ENCODE peak calls at places on chromosomes 3 and 15, in ten cellular contexts. W, L, I, R, Z, K, E, A, M and O are unnamed samples.

GRCh38 chr15:58466566-58466965 is 34.8 kb downstream of the LIPC start:
- DNase-seq in L (no peak), A (no peak), K (no peak), Z (no peak), E (no peak), R (no peak), I (no peak), M (no peak), W (no peak), O (no peak)

GRCh38 chr3:174397848-174398247 is 461.3 kb upstream of the NAALADL2 start:
- DNase-seq in W (peak), E (no peak), Z (peak), L (no peak), R (no peak), A (no peak), I (no peak), M (peak), K (peak), O (peak)

GRCh38 chr15:87740655-87741344 is 515.7 kb downstream of the NTRK3 start:
- DNase-seq in A (no peak), R (no peak), W (no peak), E (no peak), K (no peak), Z (no peak), L (no peak), M (no peak), I (no peak), O (no peak)

GRCh38 chr3:89262561-89262960 is 155.1 kb downstream of the EPHA3 start:
- DNase-seq in E (no peak), K (no peak), M (no peak), L (no peak), A (no peak), W (no peak), I (no peak), R (no peak), Z (no peak), O (no peak)

GRCh38 chr3:194481525-194482195 is 5.1 kb downstream of the ATP13A3 start:
- DNase-seq in A (no peak), W (no peak), K (no peak), M (no peak), R (no peak), L (no peak), E (no peak), I (no peak), Z (no peak), O (no peak)

GRCh38 chr3:31622636-31623288 is 90.0 kb downstream of the STT3B start:
- DNase-seq in M (no peak), E (no peak), K (no peak), Z (no peak), A (no peak), I (no peak), L (no peak), R (no peak), W (no peak), O (peak)

GRCh38 chr15:33789141-33789540 is 179.2 kb upstream of the CHRM5 start:
- DNase-seq in W (peak), K (no peak), E (no peak), R (peak), A (no peak), M (no peak), I (no peak), Z (peak), L (no peak), O (no peak)

GRCh38 chr15:64851503-64851840 is 9.8 kb downstream of the PLEKHO2 start:
- DNase-seq in E (no peak), I (no peak), Z (peak), A (no peak), W (peak), R (no peak), M (no peak), K (no peak), L (no peak), O (no peak)

GRCh38 chr3:113628316-113628715 is 68.1 kb downstream of the USF3 start:
- DNase-seq in K (no peak), L (no peak), M (no peak), E (no peak), Z (no peak), W (no peak), I (no peak), R (no peak), A (no peak), O (no peak)

GRCh38 chr3:15647629-15648167 is 46.2 kb downstream of the BTD start:
- DNase-seq in M (peak), I (no peak), Z (peak), K (no peak), L (peak), A (no peak), R (peak), E (no peak), W (peak), O (peak)

GRCh38 chr15:31364301-31365031 is 37.8 kb downstream of the KLF13 start:
- DNase-seq in L (no peak), M (no peak), E (no peak), Z (no peak), W (no peak), K (peak), I (no peak), A (no peak), R (no peak), O (no peak)

GRCh38 chr3:111541911-111542483 is at the start of gene CD96:
- DNase-seq in A (no peak), E (no peak), I (no peak), M (no peak), K (no peak), W (peak), Z (no peak), L (peak), R (no peak), O (peak)

DNA sequence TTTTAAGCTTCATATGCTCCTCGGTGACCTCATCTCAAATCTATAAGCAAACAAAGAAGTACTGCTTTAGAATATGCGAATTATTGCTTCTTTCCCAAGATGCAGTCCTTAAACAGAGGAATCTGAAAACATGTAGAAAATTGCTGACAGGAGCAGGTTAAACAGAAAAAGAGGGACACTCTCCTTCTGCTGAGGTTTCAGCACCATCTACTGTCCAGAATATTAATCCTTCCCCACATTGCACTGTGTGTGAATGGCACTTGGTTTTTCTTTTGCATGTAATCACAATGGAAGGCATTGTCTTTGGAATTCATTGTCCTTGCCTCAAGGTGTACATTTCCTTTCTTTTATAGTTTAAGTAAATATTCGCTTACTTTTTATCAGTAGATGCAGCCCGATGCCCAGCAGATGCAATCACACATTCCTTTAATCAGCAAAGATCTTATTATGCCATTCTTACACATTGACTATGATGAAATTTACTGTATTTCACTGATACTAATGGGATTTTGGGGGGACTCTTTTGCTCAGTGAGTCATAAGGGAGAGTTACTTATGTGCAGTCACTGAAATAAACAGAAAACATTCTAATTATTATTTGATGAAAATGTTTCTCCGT is 94.6 kb downstream of the IL5RA start:
- DNase-seq in M (peak), I (no peak), W (peak), Z (peak), L (peak), K (peak), E (no peak), A (no peak), R (no peak), O (peak)
- TF ChIP-seq CTCF in M (peak), I (peak), W (no peak), Z (peak), L (peak), K (peak), E (peak), A (peak), R (peak), O (peak)

DNA sequence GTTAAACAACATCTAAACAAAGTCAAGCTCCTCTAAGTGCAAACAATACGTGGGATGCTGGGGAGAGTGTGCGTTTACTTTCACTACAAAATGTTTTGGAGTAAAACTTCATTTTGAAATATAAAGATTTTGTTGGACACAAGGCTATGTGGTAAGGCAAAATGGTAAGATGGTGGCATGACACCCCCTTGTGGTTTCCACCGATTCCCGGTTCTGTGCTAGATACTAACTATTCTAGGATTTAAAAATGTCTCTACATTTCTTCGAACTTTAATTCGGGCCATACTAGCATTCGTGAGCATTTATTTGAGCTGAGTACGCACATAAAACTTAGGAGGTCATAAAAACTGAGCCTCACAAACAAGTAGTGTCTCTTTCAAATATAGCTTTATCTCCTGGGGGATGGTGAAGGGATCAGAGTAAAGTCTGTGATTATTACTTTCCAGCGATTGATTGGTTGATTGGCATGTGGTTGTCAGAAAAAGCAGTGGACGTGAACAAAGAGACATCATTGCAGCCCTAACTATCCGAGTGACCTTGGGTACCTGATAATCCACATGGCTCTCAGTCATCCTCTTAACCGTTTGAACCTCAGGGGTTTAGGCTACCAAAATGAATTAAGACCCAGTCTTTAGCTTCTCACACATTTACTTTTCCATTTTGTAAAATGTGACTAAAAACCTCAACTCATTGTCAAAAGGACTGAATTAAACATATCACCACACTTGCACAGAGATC is 1.1 kb upstream of the ZNF639 start:
- DNase-seq in I (no peak), M (peak), L (peak), A (peak), W (peak), K (peak), Z (peak), E (no peak), R (no peak), O (peak)
- H3K4me3 ChIP-seq in I (peak), M (peak), L (peak), A (peak), W (peak), K (no peak), Z (peak), E (peak), R (peak), O (peak)

DNA sequence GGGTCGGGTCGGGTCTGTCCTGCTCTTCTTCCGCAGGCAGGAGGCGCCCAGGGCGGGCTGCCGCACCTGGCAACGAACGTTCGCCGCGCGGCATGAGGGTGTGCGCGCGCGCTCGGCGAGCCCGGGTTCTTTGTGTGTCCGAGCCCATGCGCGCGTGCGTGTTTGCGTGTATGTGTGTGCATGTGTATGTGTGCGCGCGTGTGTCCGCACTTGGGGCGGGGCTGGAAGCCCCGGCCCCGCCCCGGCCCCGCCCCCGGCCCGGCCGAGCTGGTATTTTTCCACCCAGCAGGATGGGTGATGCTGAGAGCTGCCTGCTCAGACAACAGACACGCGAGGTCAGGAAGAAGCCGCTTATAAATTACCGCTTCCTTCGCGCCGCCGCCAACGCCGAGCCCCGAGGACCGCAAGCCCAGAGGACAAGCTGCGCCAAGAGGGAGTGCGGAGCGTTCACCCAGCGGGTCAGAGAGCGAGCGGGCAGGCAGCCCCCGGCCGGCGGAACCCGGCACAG is at the start of gene SLC6A6:
- DNase-seq in W (peak), R (peak), Z (peak), E (peak), L (peak), K (peak), M (peak), I (peak), A (peak), O (peak)
- TF ChIP-seq CTCF in W (peak), R (peak), Z (peak), E (peak), L (peak), K (peak), M (peak), I (peak), A (peak), O (peak)

GRCh38 chr15:70140543-70141375 is 43.0 kb upstream of the TLE3 start:
- DNase-seq in M (peak), L (no peak), R (no peak), W (peak), E (no peak), A (no peak), K (no peak), Z (peak), I (peak), O (peak)
- H3K4me3 ChIP-seq in M (no peak), L (no peak), R (no peak), W (no peak), E (no peak), A (no peak), K (no peak), Z (peak), I (peak), O (no peak)

DNA sequence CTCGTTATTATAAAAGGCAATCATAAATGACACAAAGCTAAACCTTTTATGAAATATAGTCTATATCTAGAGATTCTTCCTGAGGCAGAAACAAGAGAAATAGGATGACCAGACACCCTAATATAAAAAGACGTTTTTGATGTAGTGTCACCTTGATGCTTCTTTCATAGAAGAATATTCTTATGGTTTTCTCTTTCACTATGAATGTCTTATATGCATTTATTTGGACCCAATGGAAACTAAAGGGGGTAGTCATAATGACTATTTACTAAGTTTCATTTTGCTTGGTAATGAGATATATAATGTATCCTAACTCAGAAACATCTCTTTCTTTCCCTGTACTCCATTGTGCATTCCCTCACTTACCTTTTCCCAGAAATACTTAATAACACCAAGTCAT is 393.9 kb downstream of the RAP2B start:
- DNase-seq in A (no peak), I (no peak), L (no peak), W (no peak), E (no peak), K (no peak), R (no peak), M (no peak), Z (no peak), O (no peak)
- TF ChIP-seq CTCF in A (no peak), I (no peak), L (no peak), W (no peak), E (no peak), K (no peak), R (no peak), M (no peak), Z (no peak), O (no peak)

DNA sequence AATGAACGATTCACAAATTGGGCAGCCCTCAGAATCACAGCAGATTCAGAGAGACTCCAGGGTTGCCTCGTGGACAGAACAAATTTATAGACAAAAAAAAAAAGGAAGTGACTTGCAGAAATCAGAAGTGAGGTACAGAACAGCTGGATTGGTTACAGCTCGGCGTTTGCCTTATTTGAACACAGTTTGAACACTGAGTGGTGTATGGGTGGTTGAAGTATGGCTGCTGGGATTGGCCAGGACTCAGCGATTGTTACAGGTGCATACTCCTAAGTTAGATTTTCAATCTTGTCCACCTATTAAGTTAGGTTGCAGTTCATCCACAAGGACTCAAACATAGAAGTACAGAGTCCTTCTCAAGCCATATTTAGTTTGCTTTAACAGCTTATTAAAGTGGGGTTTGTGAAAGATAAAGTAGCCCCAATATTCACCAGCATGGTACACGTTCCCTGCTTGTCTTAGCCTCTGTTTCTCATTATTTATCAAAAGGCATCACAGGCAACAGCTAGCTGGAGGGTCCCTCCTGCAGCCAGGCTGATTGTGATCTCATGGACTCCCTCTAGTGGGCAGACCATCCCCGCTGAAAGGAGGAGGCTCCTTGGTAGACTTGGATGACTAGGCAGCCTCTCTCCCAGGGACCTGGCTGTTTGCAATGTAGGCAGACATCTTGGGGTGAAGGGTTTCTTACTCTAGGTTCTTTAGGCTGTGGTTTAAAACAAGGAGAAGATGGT is 17.6 kb upstream of the ALDH1L1 start:
- DNase-seq in W (peak), I (peak), K (peak), A (peak), R (no peak), E (no peak), M (peak), L (peak), Z (peak), O (peak)
- H3K4me3 ChIP-seq in W (no peak), I (no peak), K (no peak), A (no peak), R (no peak), E (no peak), M (no peak), L (no peak), Z (no peak), O (no peak)

GRCh38 chr3:44915702-44916438 is 41.5 kb downstream of the TGM4 start:
- DNase-seq in L (no peak), A (no peak), Z (peak), M (no peak), E (no peak), K (no peak), R (no peak), I (no peak), W (peak), O (no peak)

GRCh38 chr3:44918087-44918486 is 43.7 kb downstream of the TGM4 start:
- DNase-seq in L (no peak), K (no peak), A (no peak), M (no peak), W (no peak), R (no peak), I (no peak), E (no peak), Z (no peak), O (no peak)

GRCh38 chr3:44913868-44914468 is 39.6 kb downstream of the TGM4 start:
- DNase-seq in R (no peak), L (peak), Z (peak), I (peak), E (no peak), M (peak), A (peak), W (peak), K (peak), O (peak)

GRCh38 chr3:44918581-44918980 is 44.2 kb downstream of the TGM4 start:
- DNase-seq in A (no peak), M (no peak), K (no peak), Z (no peak), I (no peak), L (no peak), R (no peak), E (no peak), W (no peak), O (no peak)

GRCh38 chr3:44914936-44915335 is 40.5 kb downstream of the TGM4 start:
- DNase-seq in W (peak), L (no peak), E (no peak), I (no peak), R (no peak), Z (no peak), A (no peak), K (peak), M (no peak), O (no peak)
- TF ChIP-seq CTCF in W (peak), L (peak), E (peak), I (peak), R (peak), Z (no peak), A (no peak), K (peak), M (peak), O (no peak)

DNA sequence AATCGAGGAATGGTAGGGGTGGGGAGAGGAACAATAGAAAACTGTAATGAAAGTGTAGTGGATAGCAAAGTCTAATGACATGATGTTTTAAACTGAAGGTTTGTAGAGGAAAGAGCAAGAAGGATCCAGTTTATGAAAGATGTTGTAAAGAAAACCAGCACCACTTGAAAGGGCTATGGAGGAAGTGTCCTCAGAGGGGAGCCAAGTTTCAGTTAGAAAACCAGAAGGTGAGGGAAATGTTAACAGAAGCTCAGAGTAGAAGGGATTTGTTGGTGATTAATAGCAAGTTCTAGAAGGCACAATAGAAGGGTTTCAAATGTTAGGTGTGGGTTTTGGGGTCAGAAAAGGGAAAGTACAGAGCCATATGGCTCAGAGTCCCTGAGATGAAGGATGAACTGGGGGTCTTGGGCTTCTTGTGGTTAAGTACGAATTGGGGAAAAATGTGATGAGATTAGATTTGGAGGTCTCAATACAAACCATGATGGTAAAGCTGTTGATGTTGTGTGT is 33.8 kb upstream of the LRRC58 start:
- DNase-seq in W (no peak), E (no peak), A (no peak), L (no peak), I (no peak), K (no peak), R (no peak), M (no peak), Z (no peak), O (peak)
- H3K4me3 ChIP-seq in W (no peak), E (no peak), A (no peak), L (no peak), I (no peak), K (no peak), R (no peak), M (no peak), Z (no peak), O (no peak)